ENCODE peak calls at places on chromosomes 6 and 20, in five cellular contexts. One of them, this sample, is unnamed.
A peak's percentile ranks its signal among the peaks of the same experiment; 100 is the strongest.

GRCh38 chr6:4055420-4056041 is 23.4 kb downstream of the FAM217A start:
- DNase-seq in stomach: peak; percentile 45
- DNase-seq in GM23338: no peak
- DNase-seq in PC-9: peak; percentile 43
- DNase-seq in ovary: no peak
- DNase-seq in this sample: no peak

GRCh38 chr6:86723729-86724128 is 213.6 kb upstream of the HTR1E start:
- DNase-seq in stomach: no peak
- DNase-seq in GM23338: peak; percentile 8
- DNase-seq in PC-9: peak; percentile 53
- DNase-seq in ovary: no peak
- DNase-seq in this sample: no peak

GRCh38 chr20:62487125-62487524 is 11.3 kb upstream of the GATA5 start:
- DNase-seq in stomach: no peak
- DNase-seq in GM23338: no peak
- DNase-seq in PC-9: no peak
- DNase-seq in ovary: no peak
- DNase-seq in this sample: no peak

GRCh38 chr20:14820771-14821170 is 483.4 kb upstream of the FLRT3 start:
- DNase-seq in stomach: no peak
- DNase-seq in GM23338: no peak
- DNase-seq in PC-9: no peak
- DNase-seq in ovary: no peak
- DNase-seq in this sample: no peak

GRCh38 chr6:38508894-38509293 is 130.8 kb downstream of the BTBD9 start:
- DNase-seq in stomach: no peak
- DNase-seq in GM23338: peak; percentile 19
- DNase-seq in PC-9: peak; percentile 89
- DNase-seq in ovary: no peak
- DNase-seq in this sample: no peak

GRCh38 chr6:23218751-23219150 is 649.4 kb downstream of the HDGFL1 start:
- DNase-seq in stomach: no peak
- DNase-seq in GM23338: peak; percentile 53
- DNase-seq in PC-9: no peak
- DNase-seq in ovary: no peak
- DNase-seq in this sample: no peak

GRCh38 chr20:36604952-36605308 is 649 bp upstream of the RAB5IF start:
- DNase-seq in stomach: peak; percentile 41
- DNase-seq in GM23338: peak; percentile 41
- DNase-seq in PC-9: peak; percentile 82
- DNase-seq in ovary: peak; percentile 45
- DNase-seq in this sample: no peak

GRCh38 chr6:24829657-24830056 is 30.9 kb upstream of the ARMH2 start:
- DNase-seq in stomach: no peak
- DNase-seq in GM23338: peak; percentile 12
- DNase-seq in PC-9: no peak
- DNase-seq in ovary: no peak
- DNase-seq in this sample: no peak

GRCh38 chr20:33273117-33273851 is 9.7 kb upstream of the BPIFB1 start:
- DNase-seq in stomach: peak; percentile 65
- DNase-seq in GM23338: no peak
- DNase-seq in PC-9: peak; percentile 62
- DNase-seq in ovary: no peak
- DNase-seq in this sample: no peak

GRCh38 chr6:77383026-77383425 is 80.3 kb downstream of the HTR1B start:
- DNase-seq in stomach: no peak
- DNase-seq in GM23338: no peak
- DNase-seq in PC-9: no peak
- DNase-seq in ovary: no peak
- DNase-seq in this sample: no peak

GRCh38 chr6:166419268-166419667 is 36.5 kb upstream of the MPC1 start:
- DNase-seq in stomach: no peak
- DNase-seq in GM23338: no peak
- DNase-seq in PC-9: no peak
- DNase-seq in ovary: no peak
- DNase-seq in this sample: no peak

GRCh38 chr6:113450061-113450465 is 407.1 kb upstream of the MARCKS start:
- DNase-seq in stomach: no peak
- DNase-seq in GM23338: no peak
- DNase-seq in PC-9: no peak
- DNase-seq in ovary: no peak
- DNase-seq in this sample: no peak

GRCh38 chr6:74410630-74411029 is 714.6 kb downstream of the CD109 start:
- DNase-seq in stomach: no peak
- DNase-seq in GM23338: no peak
- DNase-seq in PC-9: no peak
- DNase-seq in ovary: no peak
- DNase-seq in this sample: no peak

GRCh38 chr6:4460595-4461475 is 315.4 kb upstream of the CDYL start:
- DNase-seq in stomach: peak; percentile 29
- DNase-seq in GM23338: no peak
- DNase-seq in PC-9: no peak
- DNase-seq in ovary: peak; percentile 36
- DNase-seq in this sample: no peak

GRCh38 chr6:107679457-107679856 is 144.7 kb downstream of the SCML4 start:
- DNase-seq in stomach: no peak
- DNase-seq in GM23338: peak; percentile 75
- DNase-seq in PC-9: no peak
- DNase-seq in ovary: peak; percentile 51
- DNase-seq in this sample: no peak

GRCh38 chr20:33724439-33725094 is 4.5 kb upstream of the PXMP4 start:
- DNase-seq in stomach: peak; percentile 53
- DNase-seq in GM23338: no peak
- DNase-seq in PC-9: peak; percentile 96
- DNase-seq in ovary: no peak
- DNase-seq in this sample: peak; percentile 71

GRCh38 chr20:22227301-22227700 is 357.1 kb downstream of the FOXA2 start:
- DNase-seq in stomach: no peak
- DNase-seq in GM23338: no peak
- DNase-seq in PC-9: no peak
- DNase-seq in ovary: no peak
- DNase-seq in this sample: no peak

GRCh38 chr6:87078983-87079616 is 15.8 kb downstream of the CGA start:
- DNase-seq in stomach: peak; percentile 63
- DNase-seq in GM23338: peak; percentile 95
- DNase-seq in PC-9: peak; percentile 35
- DNase-seq in ovary: peak; percentile 67
- DNase-seq in this sample: peak; percentile 63

GRCh38 chr6:37688088-37688850 is 9.4 kb downstream of the MDGA1 start:
- DNase-seq in stomach: no peak
- DNase-seq in GM23338: no peak
- DNase-seq in PC-9: no peak
- DNase-seq in ovary: no peak
- DNase-seq in this sample: no peak

GRCh38 chr6:56808871-56809359 is 146.0 kb upstream of the BEND6 start:
- DNase-seq in stomach: no peak
- DNase-seq in GM23338: peak; percentile 29
- DNase-seq in PC-9: peak; percentile 83
- DNase-seq in ovary: no peak
- DNase-seq in this sample: no peak

GRCh38 chr6:113362542-113363430 is 494.4 kb upstream of the MARCKS start:
- DNase-seq in stomach: no peak
- DNase-seq in GM23338: peak; percentile 21
- DNase-seq in PC-9: no peak
- DNase-seq in ovary: no peak
- DNase-seq in this sample: no peak

GRCh38 chr6:54232703-54233102 is 75.5 kb upstream of the TINAG start:
- DNase-seq in stomach: no peak
- DNase-seq in GM23338: no peak
- DNase-seq in PC-9: no peak
- DNase-seq in ovary: no peak
- DNase-seq in this sample: no peak

GRCh38 chr6:30483677-30484279 is 5.5 kb upstream of the HLA-E start:
- DNase-seq in stomach: no peak
- DNase-seq in GM23338: peak; percentile 74
- DNase-seq in PC-9: peak; percentile 56
- DNase-seq in ovary: no peak
- DNase-seq in this sample: no peak

GRCh38 chr6:161303628-161304340 is 29.9 kb upstream of the AGPAT4 start:
- DNase-seq in stomach: no peak
- DNase-seq in GM23338: no peak
- DNase-seq in PC-9: no peak
- DNase-seq in ovary: no peak
- DNase-seq in this sample: no peak

GRCh38 chr6:36095497-36096391 is 34.6 kb upstream of the MAPK13 start:
- DNase-seq in stomach: peak; percentile 43
- DNase-seq in GM23338: no peak
- DNase-seq in PC-9: no peak
- DNase-seq in ovary: no peak
- DNase-seq in this sample: no peak

GRCh38 chr20:47392015-47392720 is 35.7 kb upstream of the ZMYND8 start:
- DNase-seq in stomach: peak; percentile 31
- DNase-seq in GM23338: peak; percentile 16
- DNase-seq in PC-9: peak; percentile 100
- DNase-seq in ovary: no peak
- DNase-seq in this sample: peak; percentile 44

GRCh38 chr6:87199787-87200186 is 44.4 kb downstream of the ZNF292 start:
- DNase-seq in stomach: no peak
- DNase-seq in GM23338: no peak
- DNase-seq in PC-9: no peak
- DNase-seq in ovary: no peak
- DNase-seq in this sample: no peak

GRCh38 chr6:150491131-150491795 is 108.4 kb upstream of the PLEKHG1 start:
- DNase-seq in stomach: no peak
- DNase-seq in GM23338: no peak
- DNase-seq in PC-9: peak; percentile 87
- DNase-seq in ovary: no peak
- DNase-seq in this sample: no peak

GRCh38 chr6:144098993-144099392 is 3.6 kb upstream of the SF3B5 start:
- DNase-seq in stomach: no peak
- DNase-seq in GM23338: no peak
- DNase-seq in PC-9: no peak
- DNase-seq in ovary: no peak
- DNase-seq in this sample: no peak

GRCh38 chr6:107292570-107293285 is 166.6 kb downstream of the PDSS2 start:
- DNase-seq in stomach: no peak
- DNase-seq in GM23338: no peak
- DNase-seq in PC-9: no peak
- DNase-seq in ovary: no peak
- DNase-seq in this sample: no peak

GRCh38 chr20:12166053-12166717 is 248.5 kb downstream of the BTBD3 start:
- DNase-seq in stomach: no peak
- DNase-seq in GM23338: no peak
- DNase-seq in PC-9: peak; percentile 37
- DNase-seq in ovary: no peak
- DNase-seq in this sample: peak; percentile 36

GRCh38 chr6:163414117-163414366 is 476 bp upstream of the QKI start:
- DNase-seq in stomach: no peak
- DNase-seq in GM23338: no peak
- DNase-seq in PC-9: peak; percentile 75
- DNase-seq in ovary: no peak
- DNase-seq in this sample: no peak

GRCh38 chr6:163413054-163413344 is 1.5 kb upstream of the QKI start:
- DNase-seq in stomach: no peak
- DNase-seq in GM23338: no peak
- DNase-seq in PC-9: no peak
- DNase-seq in ovary: no peak
- DNase-seq in this sample: no peak

GRCh38 chr6:163414367-163415175 is at the start of gene QKI:
- DNase-seq in stomach: peak; percentile 84
- DNase-seq in GM23338: peak; percentile 60
- DNase-seq in PC-9: no peak
- DNase-seq in ovary: peak; percentile 89
- DNase-seq in this sample: peak; percentile 87

GRCh38 chr6:163413345-163414116 is 987 bp upstream of the QKI start:
- DNase-seq in stomach: peak; percentile 85
- DNase-seq in GM23338: peak; percentile 70
- DNase-seq in PC-9: peak; percentile 62
- DNase-seq in ovary: peak; percentile 92
- DNase-seq in this sample: peak; percentile 87

GRCh38 chr6:163412345-163412744 is 2.2 kb upstream of the QKI start:
- DNase-seq in stomach: no peak
- DNase-seq in GM23338: no peak
- DNase-seq in PC-9: no peak
- DNase-seq in ovary: no peak
- DNase-seq in this sample: no peak
- H3K4me3 ChIP-seq in stomach: peak overlapping the region; percentile 97
- H3K4me3 ChIP-seq in GM23338: peak overlapping the region; percentile 70
- H3K4me3 ChIP-seq in PC-9: peak overlapping the region; percentile 77
- H3K4me3 ChIP-seq in ovary: peak overlapping the region; percentile 69
- H3K4me3 ChIP-seq in this sample: no peak overlapping the region

GRCh38 chr6:135667694-135668455 is 170.3 kb upstream of the AHI1 start:
- DNase-seq in stomach: no peak
- DNase-seq in GM23338: peak; percentile 54
- DNase-seq in PC-9: no peak
- DNase-seq in ovary: peak; percentile 31
- DNase-seq in this sample: no peak

GRCh38 chr6:135664527-135664926 is 167.0 kb upstream of the AHI1 start:
- DNase-seq in stomach: no peak
- DNase-seq in GM23338: no peak
- DNase-seq in PC-9: no peak
- DNase-seq in ovary: no peak
- DNase-seq in this sample: no peak

GRCh38 chr6:135665935-135666334 is 168.4 kb upstream of the AHI1 start:
- DNase-seq in stomach: no peak
- DNase-seq in GM23338: no peak
- DNase-seq in PC-9: no peak
- DNase-seq in ovary: no peak
- DNase-seq in this sample: no peak
- H3K27ac ChIP-seq in stomach: no peak overlapping the region
- H3K27ac ChIP-seq in GM23338: no peak overlapping the region
- H3K27ac ChIP-seq in PC-9: no peak overlapping the region
- H3K27ac ChIP-seq in ovary: no peak overlapping the region
- H3K27ac ChIP-seq in this sample: no peak overlapping the region

GRCh38 chr6:27290850-27291208 is 21.2 kb downstream of the POM121L2 start:
- DNase-seq in stomach: no peak
- DNase-seq in GM23338: no peak
- DNase-seq in PC-9: no peak
- DNase-seq in ovary: no peak
- DNase-seq in this sample: no peak
- H3K4me3 ChIP-seq in stomach: no peak overlapping the region
- H3K4me3 ChIP-seq in GM23338: peak overlapping the region; percentile 65
- H3K4me3 ChIP-seq in PC-9: peak overlapping the region; percentile 41
- H3K4me3 ChIP-seq in ovary: no peak overlapping the region
- H3K4me3 ChIP-seq in this sample: no peak overlapping the region

GRCh38 chr20:40600441-40601235 is 88.4 kb downstream of the MAFB start:
- DNase-seq in stomach: no peak
- DNase-seq in GM23338: no peak
- DNase-seq in PC-9: no peak
- DNase-seq in ovary: no peak
- DNase-seq in this sample: no peak
- H3K27ac ChIP-seq in stomach: no peak overlapping the region
- H3K27ac ChIP-seq in GM23338: no peak overlapping the region
- H3K27ac ChIP-seq in PC-9: no peak overlapping the region
- H3K27ac ChIP-seq in ovary: no peak overlapping the region
- H3K27ac ChIP-seq in this sample: no peak overlapping the region